ENCODE peak calls at places on chromosomes 3 and 15, in seven cellular contexts. N is HCT116, C is GM23248, O is PC-3, Q is OCI-LY7, S is GM23338, E is MM.1S. A is an unnamed sample.

GRCh38 chr3:52028572-52028971 is 27.8 kb downstream of the DUSP7 start:
- DNase-seq in N (no peak), C (peak), O (peak), Q (no peak), E (no peak), S (no peak), A (no peak)

GRCh38 chr3:170418422-170419300 is at the start of gene CLDN11:
- DNase-seq in O (peak), E (no peak), N (no peak), Q (no peak), S (peak), C (peak), A (peak)

GRCh38 chr15:30978328-30978727 is 13.1 kb downstream of the MTMR10 start:
- DNase-seq in O (no peak), C (no peak), S (no peak), Q (no peak), E (no peak), N (no peak), A (no peak)

GRCh38 chr3:13217736-13218540 is 144.7 kb upstream of the IQSEC1 start:
- DNase-seq in E (no peak), C (peak), S (no peak), N (peak), O (peak), Q (no peak), A (peak)

GRCh38 chr3:169668957-169669681 is 5.6 kb upstream of the MECOM start:
- DNase-seq in N (peak), C (peak), E (peak), Q (no peak), S (peak), O (peak), A (peak)

GRCh38 chr15:101116681-101116976 is 135.2 kb downstream of the CHSY1 start:
- DNase-seq in E (no peak), Q (no peak), O (no peak), S (no peak), C (no peak), N (no peak), A (no peak)

GRCh38 chr3:33392703-33393125 is 47.5 kb downstream of the UBP1 start:
- DNase-seq in E (no peak), C (peak), Q (no peak), N (peak), S (no peak), O (peak), A (no peak)

GRCh38 chr3:160458151-160458550 is 8.6 kb upstream of the TRIM59 start:
- DNase-seq in E (no peak), N (no peak), S (no peak), O (no peak), C (no peak), Q (no peak), A (no peak)

GRCh38 chr3:134607054-134608022 is 43.5 kb downstream of the KY start:
- DNase-seq in E (no peak), O (no peak), Q (no peak), C (no peak), N (no peak), S (no peak), A (no peak)

GRCh38 chr15:51735611-51736010 is 1.8 kb downstream of the LYSMD2 start:
- DNase-seq in O (no peak), S (no peak), N (no peak), Q (no peak), C (no peak), E (no peak), A (no peak)

GRCh38 chr15:37793851-37794250 is 140.6 kb upstream of the TMCO5A start:
- DNase-seq in Q (no peak), S (peak), N (no peak), E (peak), C (no peak), O (no peak), A (no peak)

GRCh38 chr3:167241048-167241845 is 138.8 kb downstream of the ZBBX start:
- DNase-seq in Q (no peak), N (no peak), E (no peak), C (no peak), S (peak), O (no peak), A (no peak)

GRCh38 chr15:82742134-82742533 is 32.5 kb upstream of the AP3B2 start:
- DNase-seq in C (no peak), O (no peak), E (no peak), S (no peak), Q (no peak), N (no peak), A (no peak)

DNA sequence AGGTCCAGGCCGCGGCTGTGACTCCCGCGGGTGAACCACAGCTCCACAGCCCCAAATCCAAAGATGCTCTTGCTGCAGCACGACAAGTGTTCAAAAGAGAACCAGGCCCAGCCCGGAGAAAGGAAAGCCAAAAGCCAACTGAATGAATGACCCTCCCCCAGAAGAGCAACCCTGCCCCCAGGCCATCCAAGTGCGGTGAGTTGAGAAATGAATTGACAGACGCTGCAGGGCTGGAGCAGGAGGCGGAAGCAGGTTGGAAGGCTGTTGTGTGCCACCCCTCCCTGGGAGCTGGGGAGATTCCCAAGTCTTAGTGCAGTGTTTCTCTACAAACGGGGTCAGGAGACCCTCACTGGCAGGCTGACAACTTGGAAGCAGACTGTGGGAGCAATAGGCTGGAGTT is 3.5 kb upstream of the SPTBN5 start:
- DNase-seq in O (no peak), N (no peak), S (no peak), C (no peak), Q (no peak), E (no peak), A (no peak)
- H3K4me2 ChIP-seq in O (no peak), N (no peak), S (no peak), C (no peak), Q (no peak), E (no peak), A (no peak)

DNA sequence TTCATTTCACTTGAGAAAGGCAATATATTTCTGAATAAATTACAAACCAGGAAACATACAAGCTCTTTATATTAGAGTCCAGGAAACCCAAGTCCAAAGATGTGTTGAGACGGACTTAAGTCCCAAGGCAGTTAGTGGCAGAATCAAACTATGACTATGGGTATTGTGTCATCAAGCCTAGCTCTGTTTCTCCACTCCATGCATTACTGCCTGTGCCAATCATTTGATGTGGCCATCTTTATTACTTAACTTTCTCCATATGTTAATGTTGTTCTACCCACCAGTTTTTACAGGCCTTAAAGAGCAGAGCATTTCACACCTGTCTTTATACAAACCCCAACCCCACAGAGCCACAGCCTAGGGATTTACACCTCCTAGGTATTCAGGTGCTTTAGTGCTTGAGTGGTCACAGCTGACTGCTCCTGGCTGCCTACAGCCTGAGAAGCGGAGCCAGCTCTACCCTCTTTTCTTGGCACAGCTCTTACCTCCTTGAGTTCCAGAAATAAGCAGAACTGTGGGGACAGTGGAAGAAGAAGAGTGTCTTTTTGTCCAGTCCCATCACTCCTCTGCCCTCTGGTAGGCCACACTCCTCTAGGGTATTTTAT is 92.1 kb downstream of the DTWD1 start:
- DNase-seq in Q (no peak), E (no peak), N (no peak), S (no peak), C (no peak), O (no peak), A (no peak)
- TF ChIP-seq EZH2phosphoT487 in Q (no peak), E (no peak), N (no peak), S (no peak), C (no peak), O (no peak), A (no peak)

GRCh38 chr3:4758957-4759656 is 220.1 kb upstream of the BHLHE40 start:
- DNase-seq in N (no peak), E (no peak), O (no peak), C (no peak), Q (no peak), S (no peak), A (no peak)
- H3K4me2 ChIP-seq in N (no peak), E (no peak), O (no peak), C (no peak), Q (no peak), S (no peak), A (no peak)

DNA sequence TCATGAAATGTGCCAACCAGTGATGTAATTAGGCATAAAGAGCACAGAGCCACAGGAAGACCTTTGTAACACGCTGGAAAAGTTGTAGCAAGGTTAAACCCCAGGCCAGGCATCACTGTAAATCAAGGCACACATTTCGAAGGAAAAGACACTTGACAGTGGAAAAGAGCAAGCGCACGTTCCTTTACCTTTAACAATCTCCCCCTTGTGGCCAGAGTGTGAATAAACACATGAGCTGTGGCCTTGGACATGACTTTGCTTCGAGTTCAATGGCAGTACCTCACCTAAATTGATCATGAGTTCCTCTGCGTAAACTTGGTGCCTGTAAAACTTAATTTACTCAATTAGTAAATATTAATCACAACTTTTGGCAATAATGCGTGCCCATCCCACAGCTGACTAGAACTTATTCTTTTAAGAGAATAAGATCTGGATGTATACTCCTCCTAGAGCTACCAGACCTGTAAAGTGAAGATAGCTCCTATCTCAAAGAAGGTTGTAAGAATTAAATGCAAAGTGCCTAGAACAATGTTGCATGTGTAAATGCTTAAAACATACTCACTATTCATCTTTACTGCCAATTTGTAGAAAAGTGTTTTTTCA is 757.0 kb upstream of the NECTIN3 start:
- DNase-seq in O (peak), C (peak), Q (peak), S (peak), N (peak), E (peak), A (peak)
- TF ChIP-seq EZH2phosphoT487 in O (no peak), C (no peak), Q (no peak), S (no peak), N (no peak), E (no peak), A (no peak)

GRCh38 chr3:36894924-36895323 is 49.9 kb downstream of the TRANK1 start:
- DNase-seq in E (no peak), C (no peak), O (no peak), Q (peak), N (no peak), S (no peak), A (no peak)
- H3K4me2 ChIP-seq in E (no peak), C (no peak), O (no peak), Q (peak), N (no peak), S (no peak), A (no peak)

DNA sequence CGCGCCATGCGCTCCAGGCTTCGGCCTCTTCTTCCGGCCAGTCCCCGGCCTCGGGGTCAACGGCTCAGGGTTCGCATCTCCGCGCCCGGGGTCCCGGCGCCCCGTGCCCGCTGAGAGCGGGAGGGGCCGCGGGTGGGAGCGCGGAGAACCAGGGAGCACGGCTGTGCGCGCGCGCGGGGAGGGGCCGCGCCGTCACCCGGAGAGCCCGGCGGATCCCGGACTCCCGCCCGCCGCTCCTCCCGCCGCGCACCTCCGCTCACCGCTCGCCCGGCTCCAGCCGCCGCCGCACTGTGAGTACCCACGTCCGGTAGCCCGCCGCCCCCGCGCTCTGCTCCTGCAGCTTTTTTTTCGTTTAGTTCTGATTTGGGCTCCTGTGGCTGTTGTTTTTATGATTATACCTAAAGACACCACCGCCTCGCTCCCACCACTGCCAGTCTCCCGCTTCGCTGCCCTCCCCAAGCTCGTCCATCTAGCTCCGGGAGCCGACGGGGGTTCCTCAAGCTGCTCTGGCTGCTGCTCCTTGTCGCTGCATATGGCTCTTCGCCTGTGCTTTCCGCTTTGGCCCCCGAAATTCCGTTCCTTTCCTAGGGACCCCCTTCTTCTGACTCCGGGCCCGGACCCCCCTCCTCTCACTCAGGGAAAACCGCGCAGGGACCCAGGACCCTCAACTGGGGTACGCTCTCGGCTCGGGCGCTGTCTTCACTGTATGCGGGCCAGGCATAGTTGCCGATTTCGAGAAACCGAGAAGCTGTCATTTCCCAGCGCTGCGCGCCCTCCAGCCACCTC is 1.7 kb upstream of the SKOR1 start:
- DNase-seq in C (no peak), E (no peak), N (no peak), Q (peak), S (peak), O (no peak), A (no peak)
- TF ChIP-seq EZH2phosphoT487 in C (peak), E (no peak), N (no peak), Q (peak), S (peak), O (no peak), A (peak)

GRCh38 chr15:67201136-67201535 is 53.3 kb downstream of the AAGAB start:
- DNase-seq in E (no peak), S (no peak), O (no peak), N (no peak), C (no peak), Q (no peak), A (no peak)
- H3K4me2 ChIP-seq in E (no peak), S (no peak), O (no peak), N (no peak), C (no peak), Q (no peak), A (no peak)

GRCh38 chr3:45026957-45027356 is 854 bp downstream of the CLEC3B start:
- DNase-seq in C (peak), N (no peak), E (no peak), S (no peak), O (no peak), Q (no peak), A (no peak)
- TF ChIP-seq EZH2phosphoT487 in C (no peak), N (no peak), E (no peak), S (no peak), O (no peak), Q (no peak), A (no peak)

GRCh38 chr3:112405845-112406244 is 72.9 kb downstream of the CD200 start:
- DNase-seq in S (no peak), Q (no peak), N (no peak), O (peak), E (no peak), C (peak), A (no peak)
- H3K4me2 ChIP-seq in S (no peak), Q (no peak), N (no peak), O (no peak), E (no peak), C (no peak), A (no peak)

GRCh38 chr3:45677841-45678240 is 11.4 kb upstream of the SACM1L start:
- DNase-seq in E (no peak), C (no peak), N (no peak), S (no peak), Q (no peak), O (no peak), A (no peak)

GRCh38 chr3:45681846-45682245 is 7.3 kb upstream of the SACM1L start:
- DNase-seq in N (no peak), O (no peak), C (no peak), S (no peak), E (no peak), Q (no peak), A (no peak)

GRCh38 chr3:45682311-45682710 is 6.9 kb upstream of the SACM1L start:
- DNase-seq in C (no peak), E (no peak), Q (no peak), S (no peak), N (no peak), O (no peak), A (no peak)

GRCh38 chr3:45677045-45677436 is 12.2 kb upstream of the SACM1L start:
- DNase-seq in N (no peak), E (no peak), O (peak), S (peak), Q (no peak), C (peak), A (peak)

DNA sequence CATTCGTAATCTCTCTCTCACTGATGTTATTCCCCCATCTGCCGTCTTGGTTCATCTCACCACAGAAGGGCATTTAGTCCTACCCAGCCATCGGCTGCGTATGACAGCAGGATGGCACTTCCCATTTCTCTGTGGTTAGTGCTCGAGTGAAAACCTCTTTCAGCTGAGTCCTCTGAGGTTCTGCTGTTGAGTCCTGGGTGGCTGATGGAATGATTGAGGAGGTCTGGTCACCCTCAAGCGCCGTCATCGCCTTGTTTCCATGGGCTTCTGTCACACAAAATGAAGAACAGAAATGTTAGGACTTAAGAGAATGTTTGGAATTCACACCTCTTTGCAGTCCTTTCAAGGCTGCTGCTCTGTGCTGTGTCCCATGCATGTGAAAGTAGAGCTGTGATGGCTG is 9.4 kb upstream of the SACM1L start:
- DNase-seq in N (no peak), O (no peak), E (no peak), S (peak), C (no peak), Q (no peak), A (no peak)
- TF ChIP-seq EZH2phosphoT487 in N (no peak), O (no peak), E (no peak), S (no peak), C (no peak), Q (no peak), A (no peak)

A was measured in hepatocyte.